ENCODE peak calls at places on chromosomes 12 and 14, in four cellular contexts. U is GM12878, P is A549, N is IMR-90. C is an unnamed sample.

GRCh38 chr14:76081642-76082041 is 70.1 kb upstream of the GPATCH2L start:
- DNase-seq in N (no peak), P (no peak), U (no peak), C (no peak)

GRCh38 chr14:103288076-103288766 is 45.8 kb upstream of the EIF5 start:
- DNase-seq in U (no peak), P (no peak), N (no peak), C (no peak)

GRCh38 chr12:130796985-130797686 is 41.9 kb downstream of the STX2 start:
- DNase-seq in U (no peak), N (no peak), P (no peak), C (no peak)

GRCh38 chr14:94383777-94384176 is 4.6 kb downstream of the SERPINA1 start:
- DNase-seq in N (no peak), P (no peak), U (no peak), C (no peak)

GRCh38 chr14:91317381-91318313 is 73.1 kb upstream of the GPR68 start:
- DNase-seq in N (no peak), U (no peak), P (no peak), C (peak; percentile 23)

GRCh38 chr14:104434214-104435076 is 145.1 kb upstream of the C14orf180 start:
- DNase-seq in P (no peak), N (no peak), U (no peak), C (no peak)

GRCh38 chr12:127773520-127773919 is 493.4 kb upstream of the TMEM132C start:
- DNase-seq in P (no peak), U (no peak), N (no peak), C (no peak)

GRCh38 chr14:95432152-95433093 is 84.0 kb downstream of the SYNE3 start:
- DNase-seq in U (no peak), N (peak; percentile 6), P (peak; percentile 65), C (peak; percentile 53)

GRCh38 chr12:111410229-111411186 is 4.8 kb downstream of the SH2B3 start:
- DNase-seq in N (no peak), U (no peak), P (no peak), C (peak; percentile 42)

GRCh38 chr12:28876423-28876822 is 272.7 kb upstream of the FAR2 start:
- DNase-seq in U (no peak), N (no peak), P (no peak), C (no peak)

GRCh38 chr14:100649173-100649519 is 61.9 kb upstream of the BEGAIN start:
- DNase-seq in N (peak; percentile 78), U (no peak), P (no peak), C (no peak)

GRCh38 chr14:26282578-26282977 is 315.3 kb downstream of the NOVA1 start:
- DNase-seq in U (no peak), P (no peak), N (no peak), C (no peak)

GRCh38 chr12:93521225-93521854 is 51.1 kb upstream of the SOCS2 start:
- DNase-seq in U (no peak), P (no peak), N (peak; percentile 19), C (no peak)

GRCh38 chr12:27616356-27617150 is 79.7 kb upstream of the REP15 start:
- DNase-seq in P (no peak), U (no peak), N (no peak), C (no peak)

GRCh38 chr14:92105073-92105844 is 1.1 kb downstream of the ATXN3 start:
- DNase-seq in U (no peak), P (peak; percentile 13), N (peak; percentile 48), C (no peak)

GRCh38 chr12:92550234-92550633 is 152.6 kb upstream of the PLEKHG7 start:
- DNase-seq in P (no peak), N (no peak), U (no peak), C (no peak)

GRCh38 chr12:29783773-29784666 is at the start of gene TMTC1:
- DNase-seq in P (peak; percentile 27), N (peak; percentile 50), U (no peak), C (no peak)

GRCh38 chr12:63965936-63966602 is 121.6 kb downstream of the SRGAP1 start:
- DNase-seq in N (peak; percentile 32), P (no peak), U (no peak), C (no peak)

GRCh38 chr14:104172349-104172748 is 34.0 kb downstream of the KIF26A start:
- DNase-seq in U (no peak), P (no peak), N (no peak), C (no peak)

GRCh38 chr14:47606601-47607000 is 68.8 kb downstream of the MDGA2 start:
- DNase-seq in N (no peak), P (no peak), U (no peak), C (no peak)

GRCh38 chr12:109715310-109716091 is 1.9 kb downstream of the FAM222A start:
- DNase-seq in P (no peak), N (no peak), U (no peak), C (peak; percentile 33)

GRCh38 chr14:71855399-71856036 is 76.7 kb upstream of the RGS6 start:
- DNase-seq in P (peak; percentile 46), N (peak; percentile 68), U (peak; percentile 31), C (peak; percentile 50)

GRCh38 chr14:50028458-50028857 is 87.9 kb downstream of the VCPKMT start:
- DNase-seq in P (no peak), N (no peak), U (no peak), C (no peak)

DNA sequence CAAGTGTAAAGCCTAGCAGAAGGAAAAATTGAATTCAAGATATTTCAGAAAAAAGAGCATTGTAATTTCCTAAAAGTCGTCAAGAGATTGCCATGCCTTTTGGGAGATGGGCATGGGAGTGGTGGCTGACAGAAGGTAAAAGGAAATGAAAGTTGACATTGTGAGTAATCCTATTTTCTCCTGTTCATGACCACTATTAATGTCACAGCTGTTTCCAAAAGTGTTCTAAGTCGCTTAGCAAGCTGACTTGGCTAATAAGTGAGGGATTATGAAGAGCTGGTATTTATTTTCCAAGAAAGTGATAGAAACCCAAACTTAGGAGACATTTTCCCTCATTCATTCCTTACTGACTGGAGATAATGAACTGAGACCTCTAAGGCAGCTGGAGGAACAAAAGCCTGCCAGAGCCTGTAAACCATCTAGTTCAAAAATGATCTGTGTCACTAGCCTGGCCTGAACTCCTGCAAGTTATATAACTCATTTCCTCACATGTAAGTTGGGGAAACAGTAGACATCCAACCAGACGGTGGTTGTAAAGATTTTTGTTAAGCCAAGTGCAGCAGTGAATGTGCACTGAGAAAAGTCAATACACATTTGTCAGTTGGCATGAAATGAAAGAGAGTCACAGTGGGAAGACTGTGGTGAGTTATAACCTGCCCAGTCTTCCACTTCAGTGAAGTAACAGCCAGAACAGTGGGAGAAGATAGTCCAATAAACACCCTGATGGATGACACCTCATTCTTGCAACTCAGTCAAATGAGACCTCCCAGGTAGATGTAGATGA is 75.8 kb downstream of the DIO2 start:
- DNase-seq in P (no peak), U (no peak), N (no peak), C (no peak)
- TF ChIP-seq ELK1 in P (no peak), U (no peak), N (no peak), C (no peak)

GRCh38 chr12:119829439-119829838 is 47.7 kb downstream of the CIT start:
- DNase-seq in P (no peak), N (no peak), U (no peak), C (no peak)

GRCh38 chr12:119838781-119839180 is 38.3 kb downstream of the CIT start:
- DNase-seq in N (no peak), P (no peak), U (no peak), C (no peak)

GRCh38 chr12:119839201-119839600 is 37.9 kb downstream of the CIT start:
- DNase-seq in N (no peak), P (no peak), U (no peak), C (no peak)

GRCh38 chr12:119840617-119841016 is 36.5 kb downstream of the CIT start:
- DNase-seq in U (no peak), N (no peak), P (no peak), C (no peak)

GRCh38 chr12:119835068-119835467 is 42.1 kb downstream of the CIT start:
- DNase-seq in P (no peak), N (peak; percentile 17), U (no peak), C (no peak)
- TF ChIP-seq ELK1 in P (no peak), N (no peak), U (no peak), C (no peak)

GRCh38 chr14:21521526-21521925 is 4.6 kb downstream of the SALL2 start:
- DNase-seq in U (no peak), P (no peak), N (peak; percentile 57), C (no peak)
- TF ChIP-seq ELK1 in U (no peak), P (no peak), N (no peak), C (no peak)

GRCh38 chr12:100348657-100349454 is 8.0 kb upstream of the SLC17A8 start:
- DNase-seq in N (peak; percentile 38), P (peak; percentile 34), U (no peak), C (no peak)
- TF ChIP-seq ELK1 in N (no peak), P (no peak), U (no peak), C (no peak)

GRCh38 chr14:64218344-64219240 is 75.6 kb downstream of the ESR2 start:
- DNase-seq in U (no peak), P (no peak), N (no peak), C (no peak)
- TF ChIP-seq ELK1 in U (no peak), P (no peak), N (no peak), C (no peak)

C was measured in K562.